ENCODE peak calls at places on chromosomes 5 and 9, in six cellular contexts. One of them, this sample, is unnamed.

GRCh38 chr5:124867064-124867707 is 120.7 kb upstream of the ZNF608 start:
- DNase-seq in AG09309: peak
- DNase-seq in progenitor cell of endocrine pancreas: no peak
- DNase-seq in fibroblast of gingiva: peak
- DNase-seq in T-helper 1 cell: no peak
- DNase-seq in NCI-H146: no peak
- DNase-seq in this sample: no peak

GRCh38 chr9:117958726-117959125 is 254.5 kb downstream of the TLR4 start:
- DNase-seq in fibroblast of gingiva: no peak
- DNase-seq in progenitor cell of endocrine pancreas: no peak
- DNase-seq in AG09309: no peak
- DNase-seq in NCI-H146: no peak
- DNase-seq in T-helper 1 cell: no peak
- DNase-seq in this sample: no peak

GRCh38 chr5:15609076-15609725 is 109.2 kb downstream of the FBXL7 start:
- DNase-seq in AG09309: no peak
- DNase-seq in NCI-H146: no peak
- DNase-seq in progenitor cell of endocrine pancreas: no peak
- DNase-seq in T-helper 1 cell: no peak
- DNase-seq in fibroblast of gingiva: no peak
- DNase-seq in this sample: no peak

GRCh38 chr5:112548246-112548982 is 129.3 kb upstream of the EPB41L4A start:
- DNase-seq in AG09309: peak
- DNase-seq in fibroblast of gingiva: no peak
- DNase-seq in T-helper 1 cell: no peak
- DNase-seq in NCI-H146: no peak
- DNase-seq in progenitor cell of endocrine pancreas: no peak
- DNase-seq in this sample: peak

GRCh38 chr5:139650689-139651501 is 2.7 kb downstream of the CXXC5 start:
- DNase-seq in AG09309: no peak
- DNase-seq in fibroblast of gingiva: peak
- DNase-seq in T-helper 1 cell: no peak
- DNase-seq in progenitor cell of endocrine pancreas: no peak
- DNase-seq in NCI-H146: peak
- DNase-seq in this sample: no peak

GRCh38 chr5:125190232-125191051 is 444.0 kb upstream of the ZNF608 start:
- DNase-seq in progenitor cell of endocrine pancreas: no peak
- DNase-seq in AG09309: peak
- DNase-seq in T-helper 1 cell: no peak
- DNase-seq in fibroblast of gingiva: peak
- DNase-seq in NCI-H146: peak
- DNase-seq in this sample: no peak

GRCh38 chr5:78320461-78320860 is 26.0 kb upstream of the AP3B1 start:
- DNase-seq in progenitor cell of endocrine pancreas: no peak
- DNase-seq in fibroblast of gingiva: peak
- DNase-seq in AG09309: peak
- DNase-seq in T-helper 1 cell: no peak
- DNase-seq in NCI-H146: peak
- DNase-seq in this sample: no peak

GRCh38 chr9:85600675-85601263 is 141.0 kb downstream of the AGTPBP1 start:
- DNase-seq in AG09309: no peak
- DNase-seq in progenitor cell of endocrine pancreas: no peak
- DNase-seq in NCI-H146: no peak
- DNase-seq in fibroblast of gingiva: no peak
- DNase-seq in T-helper 1 cell: peak
- DNase-seq in this sample: no peak

GRCh38 chr9:71383308-71383707 is 261.9 kb upstream of the TRPM3 start:
- DNase-seq in NCI-H146: no peak
- DNase-seq in progenitor cell of endocrine pancreas: no peak
- DNase-seq in T-helper 1 cell: no peak
- DNase-seq in fibroblast of gingiva: no peak
- DNase-seq in AG09309: no peak
- DNase-seq in this sample: no peak

GRCh38 chr5:109455598-109456096 is 45.9 kb upstream of the PJA2 start:
- DNase-seq in fibroblast of gingiva: peak
- DNase-seq in AG09309: peak
- DNase-seq in T-helper 1 cell: peak
- DNase-seq in NCI-H146: no peak
- DNase-seq in progenitor cell of endocrine pancreas: no peak
- DNase-seq in this sample: peak

GRCh38 chr5:77630246-77631165 is 8.0 kb downstream of the OTP start:
- DNase-seq in T-helper 1 cell: peak
- DNase-seq in NCI-H146: peak
- DNase-seq in AG09309: no peak
- DNase-seq in progenitor cell of endocrine pancreas: peak
- DNase-seq in fibroblast of gingiva: peak
- DNase-seq in this sample: no peak